ENCODE peak calls at places on chromosomes 16 and 17, in four cellular contexts. C is IMR-90, R is mesenchymal stem cell, T is H1. M is an unnamed sample.

GRCh38 chr17:61219460-61219859 is 180.2 kb upstream of the TBX2 start:
- DNase-seq in C (peak; percentile 77), R (peak; percentile 95), T (no peak), M (no peak)

GRCh38 chr16:9033125-9033830 is 58.2 kb upstream of the HAPSTR1 start:
- DNase-seq in C (peak; percentile 71), R (peak; percentile 69), T (peak; percentile 70), M (peak; percentile 68)

GRCh38 chr17:44309472-44309871 is 1.1 kb downstream of the RUNDC3A start:
- DNase-seq in C (no peak), R (no peak), T (no peak), M (peak; percentile 69)

GRCh38 chr16:50697881-50698767 is 4.7 kb downstream of the NOD2 start:
- DNase-seq in C (peak; percentile 46), R (peak; percentile 61), T (no peak), M (no peak)

GRCh38 chr16:54173489-54173888 is 113.1 kb downstream of the IRX3 start:
- DNase-seq in C (no peak), R (no peak), T (no peak), M (no peak)

GRCh38 chr17:9522074-9522473 is 53.5 kb downstream of the STX8 start:
- DNase-seq in C (peak; percentile 62), R (peak; percentile 67), T (no peak), M (no peak)

GRCh38 chr16:68083861-68084503 is 1.2 kb upstream of the NFATC3 start:
- DNase-seq in C (peak; percentile 37), R (peak; percentile 75), T (no peak), M (no peak)

GRCh38 chr16:78900039-78900811 is 700.3 kb downstream of the MAF start:
- DNase-seq in C (no peak), R (no peak), T (no peak), M (no peak)

GRCh38 chr16:66275795-66276428 is 90.6 kb upstream of the CDH5 start:
- DNase-seq in C (peak; percentile 76), R (peak; percentile 80), T (peak; percentile 77), M (peak; percentile 71)

GRCh38 chr16:66592241-66592640 is 12.3 kb upstream of the CMTM3 start:
- DNase-seq in C (no peak), R (no peak), T (no peak), M (no peak)

GRCh38 chr17:7888184-7888920 is at the start of gene CHD3:
- DNase-seq in C (peak; percentile 21), R (peak; percentile 68), T (no peak), M (peak; percentile 44)

GRCh38 chr17:75898065-75898464 is 1.3 kb upstream of the TRIM65 start:
- DNase-seq in C (no peak), R (no peak), T (no peak), M (no peak)

GRCh38 chr17:21239680-21240374 is 13.4 kb downstream of the NATD1 start:
- DNase-seq in C (peak; percentile 28), R (peak; percentile 38), T (peak; percentile 57), M (peak; percentile 76)

GRCh38 chr16:56408379-56409098 is 16.8 kb downstream of the AMFR start:
- DNase-seq in C (no peak), R (no peak), T (no peak), M (no peak)

GRCh38 chr17:28367641-28368305 is 2.3 kb downstream of the VTN start:
- DNase-seq in C (no peak), R (no peak), T (no peak), M (no peak)

GRCh38 chr17:4365628-4366311 is 705 bp downstream of the UBE2G1 start:
- DNase-seq in C (no peak), R (peak; percentile 36), T (peak; percentile 78), M (peak; percentile 63)

GRCh38 chr16:22098538-22099255 is 6.4 kb downstream of the VWA3A start:
- DNase-seq in C (peak; percentile 44), R (peak; percentile 64), T (no peak), M (no peak)

GRCh38 chr17:8479431-8479947 is 43.8 kb downstream of the NDEL1 start:
- DNase-seq in C (peak; percentile 71), R (no peak), T (no peak), M (no peak)

GRCh38 chr17:17765359-17765758 is 71.4 kb downstream of the SREBF1 start:
- DNase-seq in C (peak; percentile 62), R (peak; percentile 25), T (no peak), M (no peak)

GRCh38 chr17:72826602-72827001 is 265.9 kb downstream of the SLC39A11 start:
- DNase-seq in C (peak; percentile 57), R (peak; percentile 11), T (no peak), M (no peak)

GRCh38 chr16:17215306-17215705 is 255.5 kb downstream of the XYLT1 start:
- DNase-seq in C (no peak), R (no peak), T (no peak), M (no peak)

GRCh38 chr17:2975469-2975958 is 87.9 kb downstream of the OR1D5 start:
- DNase-seq in C (no peak), R (no peak), T (no peak), M (peak; percentile 27)

GRCh38 chr17:5355416-5356129 is 63.9 kb downstream of the NUP88 start:
- DNase-seq in C (no peak), R (no peak), T (no peak), M (no peak)

GRCh38 chr17:58325976-58326468 is 2.6 kb downstream of the TSPOAP1 start:
- DNase-seq in C (no peak), R (no peak), T (no peak), M (no peak)

GRCh38 chr17:44376124-44376523 is 12.5 kb upstream of the FAM171A2 start:
- DNase-seq in C (peak; percentile 10), R (no peak), T (peak; percentile 87), M (peak; percentile 89)

GRCh38 chr17:59330314-59330942 is 1.0 kb upstream of the YPEL2 start:
- DNase-seq in C (no peak), R (peak; percentile 54), T (no peak), M (peak; percentile 69)

GRCh38 chr17:16037636-16038035 is 38.0 kb downstream of the TTC19 start:
- DNase-seq in C (peak; percentile 27), R (no peak), T (no peak), M (no peak)

GRCh38 chr17:43367588-43368242 is 31.1 kb upstream of the ARL4D start:
- DNase-seq in C (peak; percentile 97), R (peak; percentile 100), T (peak; percentile 60), M (peak; percentile 62)

GRCh38 chr16:14434860-14435259 is 195.2 kb downstream of the PARN start:
- DNase-seq in C (no peak), R (no peak), T (no peak), M (peak; percentile 49)

GRCh38 chr17:34990921-34991365 is 10.6 kb downstream of the LIG3 start:
- DNase-seq in C (peak; percentile 60), R (peak; percentile 86), T (no peak), M (no peak)

GRCh38 chr16:69610356-69610755 is 44.6 kb downstream of the NFAT5 start:
- DNase-seq in C (no peak), R (no peak), T (no peak), M (no peak)

GRCh38 chr16:88719267-88719932 is 13.1 kb downstream of the CTU2 start:
- DNase-seq in C (no peak), R (no peak), T (no peak), M (no peak)

GRCh38 chr17:42274812-42275526 is 1.2 kb downstream of the STAT5B start:
- DNase-seq in C (no peak), R (no peak), T (no peak), M (no peak)

GRCh38 chr17:17168401-17168800 is 37.7 kb downstream of the PLD6 start:
- DNase-seq in C (no peak), R (no peak), T (no peak), M (no peak)

GRCh38 chr16:11414815-11415775 is 69.8 kb downstream of the RMI2 start:
- DNase-seq in C (no peak), R (no peak), T (no peak), M (no peak)
- H2BK120ac ChIP-seq in C (no peak overlapping the region), R (no peak overlapping the region), T (no peak overlapping the region), M (no peak overlapping the region)

DNA sequence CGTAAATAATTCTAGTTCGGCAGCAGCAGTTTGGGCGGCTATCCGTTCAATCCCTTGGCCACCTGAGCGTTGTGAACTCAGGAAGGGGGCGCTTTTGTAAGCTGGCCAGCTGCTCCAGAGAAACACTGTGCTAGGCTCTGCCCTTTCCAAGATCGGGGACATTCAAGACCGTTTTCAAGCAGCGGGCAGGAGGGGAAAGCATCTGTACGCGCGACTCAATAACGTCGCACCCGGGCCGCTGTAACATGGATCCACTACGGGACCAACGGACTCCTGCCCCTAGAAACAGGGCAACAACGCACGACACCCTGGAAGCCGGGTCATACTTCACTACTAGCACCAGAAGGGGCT is 463 bp downstream of the TOP2A start:
- DNase-seq in C (peak; percentile 5), R (no peak), T (no peak), M (peak; percentile 51)
- H2BK120ac ChIP-seq in C (peak overlapping the region; percentile 16), R (no peak overlapping the region), T (no peak overlapping the region), M (peak overlapping the region; percentile 78)

GRCh38 chr17:74623693-74624093 is at the start of gene CD300E:
- DNase-seq in C (no peak), R (no peak), T (no peak), M (no peak)
- H2BK120ac ChIP-seq in C (no peak within 1 kb of the TSS), R (no peak within 1 kb of the TSS), T (no peak within 1 kb of the TSS), M (no peak within 1 kb of the TSS)

DNA sequence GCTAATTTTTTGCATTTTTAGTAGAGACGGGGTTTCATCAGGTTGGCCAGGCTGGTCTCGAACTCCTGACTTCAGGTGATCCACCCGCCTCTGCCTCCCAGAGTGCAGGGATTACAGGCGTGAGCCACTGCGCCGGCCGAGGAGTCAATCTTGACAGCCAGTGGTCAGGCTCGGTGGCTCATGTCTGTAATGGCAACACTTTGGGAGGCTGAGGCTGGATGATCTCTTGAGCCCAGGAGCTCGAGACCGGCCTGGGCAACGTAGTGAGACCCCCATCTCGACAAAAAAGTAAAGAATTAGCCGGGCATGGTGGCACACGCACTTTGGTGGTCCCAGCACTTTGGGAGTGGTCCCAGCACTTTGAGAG is 608 bp upstream of the PGS1 start:
- DNase-seq in C (no peak), R (no peak), T (no peak), M (no peak)
- H2BK120ac ChIP-seq in C (peak overlapping the region; percentile 84), R (peak overlapping the region; percentile 82), T (no peak overlapping the region), M (no peak overlapping the region)

GRCh38 chr17:47857551-47858410 is 6.8 kb upstream of the SP6 start:
- DNase-seq in C (no peak), R (no peak), T (no peak), M (peak; percentile 68)

GRCh38 chr17:47855737-47856136 is 4.8 kb upstream of the SP6 start:
- DNase-seq in C (no peak), R (no peak), T (no peak), M (no peak)

GRCh38 chr17:47853616-47854015 is 2.7 kb upstream of the SP6 start:
- DNase-seq in C (no peak), R (no peak), T (no peak), M (no peak)

GRCh38 chr17:47860396-47860795 is 9.4 kb upstream of the SP6 start:
- DNase-seq in C (no peak), R (no peak), T (no peak), M (no peak)

GRCh38 chr17:47856830-47857229 is 5.9 kb upstream of the SP6 start:
- DNase-seq in C (no peak), R (no peak), T (no peak), M (no peak)
- H2BK120ac ChIP-seq in C (no peak overlapping the region), R (no peak overlapping the region), T (no peak overlapping the region), M (no peak overlapping the region)

GRCh38 chr17:10745231-10745630 is 15.4 kb upstream of the TMEM220 start:
- DNase-seq in C (no peak), R (peak; percentile 24), T (no peak), M (no peak)
- H2BK120ac ChIP-seq in C (no peak overlapping the region), R (no peak overlapping the region), T (no peak overlapping the region), M (no peak overlapping the region)

M was measured in H9.